ENCODE peak calls at places on chromosome X, in five cellular contexts. One of them, this sample, is unnamed.

GRCh38 chrX:51641421-51642021 is 22.8 kb upstream of the CENPVL3 start:
- DNase-seq in upper lobe of left lung: no peak
- DNase-seq in uterus: no peak
- DNase-seq in tibial nerve: no peak
- DNase-seq in IMR-90: peak
- DNase-seq in this sample: peak

GRCh38 chrX:37697169-37697760 is 11.7 kb downstream of the XK start:
- DNase-seq in upper lobe of left lung: no peak
- DNase-seq in uterus: no peak
- DNase-seq in tibial nerve: no peak
- DNase-seq in IMR-90: no peak
- DNase-seq in this sample: no peak

GRCh38 chrX:112512509-112512908 is 167.2 kb downstream of the LHFPL1 start:
- DNase-seq in upper lobe of left lung: no peak
- DNase-seq in uterus: no peak
- DNase-seq in tibial nerve: no peak
- DNase-seq in IMR-90: peak
- DNase-seq in this sample: no peak

GRCh38 chrX:154890990-154891639 is 5.0 kb downstream of the F8A1 start:
- DNase-seq in upper lobe of left lung: no peak
- DNase-seq in uterus: no peak
- DNase-seq in tibial nerve: no peak
- DNase-seq in IMR-90: no peak
- DNase-seq in this sample: no peak

GRCh38 chrX:149937881-149938426 is 337 bp downstream of the EOLA2 start:
- DNase-seq in upper lobe of left lung: peak
- DNase-seq in uterus: no peak
- DNase-seq in tibial nerve: no peak
- DNase-seq in IMR-90: peak
- DNase-seq in this sample: peak

GRCh38 chrX:31993635-31994034 is 921.8 kb upstream of the FTHL17 start:
- DNase-seq in upper lobe of left lung: no peak
- DNase-seq in uterus: no peak
- DNase-seq in tibial nerve: no peak
- DNase-seq in IMR-90: peak
- DNase-seq in this sample: no peak

GRCh38 chrX:13994104-13994503 is 35.6 kb downstream of the GEMIN8 start:
- DNase-seq in upper lobe of left lung: no peak
- DNase-seq in uterus: no peak
- DNase-seq in tibial nerve: no peak
- DNase-seq in IMR-90: no peak
- DNase-seq in this sample: no peak

GRCh38 chrX:17039826-17040225 is 93.4 kb downstream of the REPS2 start:
- DNase-seq in upper lobe of left lung: no peak
- DNase-seq in uterus: no peak
- DNase-seq in tibial nerve: no peak
- DNase-seq in IMR-90: peak
- DNase-seq in this sample: no peak

GRCh38 chrX:118497180-118497814 is 1.7 kb downstream of the DOCK11 start:
- DNase-seq in upper lobe of left lung: no peak
- DNase-seq in uterus: no peak
- DNase-seq in tibial nerve: no peak
- DNase-seq in IMR-90: no peak
- DNase-seq in this sample: no peak

GRCh38 chrX:7689791-7690412 is 153.1 kb upstream of the VCX start:
- DNase-seq in upper lobe of left lung: no peak
- DNase-seq in uterus: no peak
- DNase-seq in tibial nerve: no peak
- DNase-seq in IMR-90: no peak
- DNase-seq in this sample: no peak

GRCh38 chrX:24245201-24245600 is 68.7 kb downstream of the SUPT20HL2 start:
- DNase-seq in upper lobe of left lung: no peak
- DNase-seq in uterus: no peak
- DNase-seq in tibial nerve: no peak
- DNase-seq in IMR-90: peak
- DNase-seq in this sample: no peak

GRCh38 chrX:111447298-111447697 is 35.3 kb upstream of the DCX start:
- DNase-seq in upper lobe of left lung: no peak
- DNase-seq in uterus: no peak
- DNase-seq in tibial nerve: no peak
- DNase-seq in IMR-90: no peak
- DNase-seq in this sample: peak

GRCh38 chrX:2627272-2627867 is 63.7 kb upstream of the CD99 start:
- DNase-seq in upper lobe of left lung: no peak
- DNase-seq in uterus: no peak
- DNase-seq in tibial nerve: no peak
- DNase-seq in IMR-90: peak
- DNase-seq in this sample: no peak

GRCh38 chrX:39401483-39402110 is 600.3 kb downstream of the MID1IP1 start:
- DNase-seq in upper lobe of left lung: no peak
- DNase-seq in uterus: no peak
- DNase-seq in tibial nerve: no peak
- DNase-seq in IMR-90: no peak
- DNase-seq in this sample: no peak

GRCh38 chrX:51395807-51396728 is 63.4 kb downstream of the NUDT10 start:
- DNase-seq in upper lobe of left lung: peak
- DNase-seq in uterus: peak
- DNase-seq in tibial nerve: no peak
- DNase-seq in IMR-90: no peak
- DNase-seq in this sample: peak

GRCh38 chrX:43003204-43003565 is 225.2 kb upstream of the PPP1R2C start:
- DNase-seq in upper lobe of left lung: no peak
- DNase-seq in uterus: no peak
- DNase-seq in tibial nerve: no peak
- DNase-seq in IMR-90: no peak
- DNase-seq in this sample: no peak

GRCh38 chrX:132710756-132711155 is 221.9 kb upstream of the MBNL3 start:
- DNase-seq in upper lobe of left lung: no peak
- DNase-seq in uterus: no peak
- DNase-seq in tibial nerve: no peak
- DNase-seq in IMR-90: no peak
- DNase-seq in this sample: no peak

GRCh38 chrX:124690495-124690894 is 344.1 kb downstream of the SH2D1A start:
- DNase-seq in upper lobe of left lung: no peak
- DNase-seq in uterus: no peak
- DNase-seq in tibial nerve: no peak
- DNase-seq in IMR-90: no peak
- DNase-seq in this sample: no peak

GRCh38 chrX:37603938-37604409 is 32.5 kb downstream of the LANCL3 start:
- DNase-seq in upper lobe of left lung: no peak
- DNase-seq in uterus: no peak
- DNase-seq in tibial nerve: no peak
- DNase-seq in IMR-90: no peak
- DNase-seq in this sample: no peak

GRCh38 chrX:3518870-3519269 is 172.4 kb upstream of the MXRA5 start:
- DNase-seq in upper lobe of left lung: no peak
- DNase-seq in uterus: peak
- DNase-seq in tibial nerve: no peak
- DNase-seq in IMR-90: peak
- DNase-seq in this sample: no peak

GRCh38 chrX:80181079-80181478 is 166.5 kb downstream of the TBX22 start:
- DNase-seq in upper lobe of left lung: no peak
- DNase-seq in uterus: no peak
- DNase-seq in tibial nerve: no peak
- DNase-seq in IMR-90: no peak
- DNase-seq in this sample: peak

GRCh38 chrX:3962511-3963350 is 249.3 kb upstream of the PRKX start:
- DNase-seq in upper lobe of left lung: no peak
- DNase-seq in uterus: no peak
- DNase-seq in tibial nerve: no peak
- DNase-seq in IMR-90: peak
- DNase-seq in this sample: peak

DNA sequence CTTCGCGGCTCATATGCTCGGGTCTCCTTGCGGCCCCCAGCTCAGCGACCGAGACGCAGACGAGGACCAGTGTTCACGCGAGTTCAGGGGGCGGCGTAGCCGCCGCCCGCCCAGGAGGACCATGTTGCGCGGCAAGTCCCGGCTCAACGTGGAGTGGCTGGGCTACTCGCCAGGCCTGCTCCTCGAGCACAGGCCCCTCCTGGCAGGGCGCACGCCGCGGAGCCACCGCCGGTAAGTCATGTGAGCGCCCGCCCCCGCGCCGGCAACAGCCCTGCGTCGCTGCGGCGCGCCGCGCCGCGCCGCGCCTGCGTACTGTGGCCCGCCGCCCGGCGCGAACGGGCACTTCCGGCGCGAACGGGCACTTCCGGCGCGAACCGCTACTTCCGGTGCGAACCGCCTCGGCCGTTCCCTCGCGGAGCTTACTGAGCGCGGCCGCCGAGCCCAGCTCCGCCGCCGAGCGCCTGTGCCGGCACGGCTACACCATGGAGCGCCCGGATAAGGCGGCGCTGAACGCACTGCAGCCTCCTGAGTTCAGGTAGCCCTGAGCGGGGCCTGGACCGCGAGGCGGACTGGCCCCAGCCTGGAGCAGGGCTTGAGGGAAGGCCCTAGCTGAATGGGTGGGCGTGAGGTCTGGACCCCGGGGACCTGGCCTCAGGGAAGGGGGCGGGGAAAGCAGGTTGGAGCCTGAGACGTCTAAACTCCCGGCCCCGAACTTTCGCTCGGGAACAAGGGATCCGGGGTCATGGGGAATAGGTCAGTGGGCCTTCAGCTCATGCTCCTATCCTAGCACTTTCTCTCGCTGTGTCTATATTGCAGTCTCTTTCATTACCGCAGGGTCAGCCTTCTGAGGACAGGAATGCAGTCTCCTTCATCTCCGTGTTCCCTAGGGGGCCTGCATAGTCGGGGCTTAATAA is at the start of gene VMA21:
- DNase-seq in upper lobe of left lung: peak
- DNase-seq in uterus: peak
- DNase-seq in tibial nerve: peak
- DNase-seq in IMR-90: peak
- DNase-seq in this sample: peak
- TF ChIP-seq POLR2A in upper lobe of left lung: peak
- TF ChIP-seq POLR2A in uterus: peak
- TF ChIP-seq POLR2A in tibial nerve: peak
- TF ChIP-seq POLR2A in IMR-90: peak
- TF ChIP-seq POLR2A in this sample: peak

DNA sequence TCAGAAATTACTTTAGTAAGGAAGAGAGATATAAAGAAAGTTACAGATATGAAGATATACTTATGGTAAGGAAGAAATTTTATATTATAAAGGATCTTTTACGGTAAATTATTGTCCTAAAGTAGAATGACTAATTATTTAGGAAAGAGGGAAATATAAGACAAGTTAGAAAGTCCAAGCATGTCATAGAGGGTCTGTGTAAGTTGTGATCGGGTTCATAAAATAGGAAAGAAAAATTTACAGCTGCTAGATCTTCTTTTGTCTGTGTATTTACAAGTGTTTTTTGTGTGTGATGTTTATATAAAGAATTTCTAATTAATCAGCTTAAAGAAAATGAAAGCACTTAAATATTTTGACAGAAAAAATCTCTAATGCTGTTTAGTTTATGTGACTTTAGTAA is 1054.9 kb upstream of the DIAPH2 start:
- DNase-seq in upper lobe of left lung: no peak
- DNase-seq in uterus: no peak
- DNase-seq in tibial nerve: no peak
- DNase-seq in IMR-90: no peak
- DNase-seq in this sample: peak
- TF ChIP-seq POLR2A in upper lobe of left lung: no peak
- TF ChIP-seq POLR2A in uterus: no peak
- TF ChIP-seq POLR2A in tibial nerve: no peak
- TF ChIP-seq POLR2A in IMR-90: no peak
- TF ChIP-seq POLR2A in this sample: no peak

GRCh38 chrX:153587342-153587741 is 11.6 kb downstream of the CCNQ start:
- DNase-seq in upper lobe of left lung: no peak
- DNase-seq in uterus: no peak
- DNase-seq in tibial nerve: no peak
- DNase-seq in IMR-90: no peak
- DNase-seq in this sample: no peak
- TF ChIP-seq POLR2A in upper lobe of left lung: no peak
- TF ChIP-seq POLR2A in uterus: no peak
- TF ChIP-seq POLR2A in tibial nerve: no peak
- TF ChIP-seq POLR2A in IMR-90: no peak
- TF ChIP-seq POLR2A in this sample: no peak

GRCh38 chrX:41086627-41086932 is 1.3 kb downstream of the USP9X start:
- DNase-seq in upper lobe of left lung: no peak
- DNase-seq in uterus: no peak
- DNase-seq in tibial nerve: peak
- DNase-seq in IMR-90: no peak
- DNase-seq in this sample: peak

GRCh38 chrX:41084360-41085104 is 713 bp upstream of the USP9X start:
- DNase-seq in upper lobe of left lung: peak
- DNase-seq in uterus: peak
- DNase-seq in tibial nerve: peak
- DNase-seq in IMR-90: peak
- DNase-seq in this sample: peak

GRCh38 chrX:41084044-41084359 is 1.2 kb upstream of the USP9X start:
- DNase-seq in upper lobe of left lung: no peak
- DNase-seq in uterus: no peak
- DNase-seq in tibial nerve: no peak
- DNase-seq in IMR-90: no peak
- DNase-seq in this sample: no peak

GRCh38 chrX:41085883-41086626 is 810 bp downstream of the USP9X start:
- DNase-seq in upper lobe of left lung: peak
- DNase-seq in uterus: peak
- DNase-seq in tibial nerve: peak
- DNase-seq in IMR-90: peak
- DNase-seq in this sample: peak

DNA sequence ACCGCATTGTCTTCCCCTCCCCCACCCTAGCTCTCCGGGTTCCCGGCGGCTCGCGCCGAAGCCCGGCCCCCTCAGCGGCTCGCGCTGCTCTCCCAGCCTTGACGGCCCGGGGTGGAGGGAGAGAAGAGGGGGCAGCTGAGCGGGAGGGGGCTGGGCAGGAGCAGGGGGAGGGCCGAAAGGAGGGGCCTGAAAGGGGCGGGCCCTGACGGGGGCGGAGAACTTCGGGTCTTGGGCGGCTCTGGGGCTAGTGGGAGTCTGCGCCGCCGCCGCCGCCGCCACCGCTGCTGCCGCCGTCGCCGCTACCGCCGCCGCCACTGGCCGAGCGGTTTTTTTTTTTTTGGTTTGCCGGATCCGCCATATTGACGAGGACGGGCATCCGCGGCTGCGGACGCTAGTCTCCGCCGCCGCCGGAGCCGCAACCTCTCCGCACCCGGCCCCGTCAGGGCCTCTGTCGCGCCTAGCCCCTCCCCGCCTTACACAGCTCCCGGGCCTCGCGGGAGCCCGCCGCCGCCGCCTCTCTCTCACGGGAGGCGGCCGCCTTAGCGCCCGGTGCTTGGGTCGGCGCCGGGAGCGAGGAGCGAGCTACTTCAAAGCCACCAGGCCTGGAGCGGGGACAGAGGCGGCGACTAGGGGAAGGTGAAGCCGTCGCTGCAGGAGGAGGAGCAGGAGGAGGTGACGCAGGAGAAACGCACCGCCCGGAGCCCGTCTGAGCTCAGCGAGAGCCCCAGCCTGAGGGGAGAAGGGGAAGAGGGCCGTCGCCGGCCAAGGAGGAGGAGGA is at the start of gene USP9X:
- DNase-seq in upper lobe of left lung: peak
- DNase-seq in uterus: peak
- DNase-seq in tibial nerve: peak
- DNase-seq in IMR-90: peak
- DNase-seq in this sample: peak
- TF ChIP-seq POLR2A in upper lobe of left lung: no peak
- TF ChIP-seq POLR2A in uterus: peak
- TF ChIP-seq POLR2A in tibial nerve: peak
- TF ChIP-seq POLR2A in IMR-90: peak
- TF ChIP-seq POLR2A in this sample: no peak

This sample was measured in erythroblast.